ENCODE peak calls at places on chromosomes 13 and 19, in seven cellular contexts. T is stomach, Q is aorta, Y is ovary, J is mucosa of descending colon, N is IMR-90, M is PC-9. D is an unnamed sample. For H3K36me3, the result is how much of the 10 kb centered on the place peaks cover.

GRCh38 chr19:14366529-14366928 is 14.7 kb upstream of the ADGRE5 start:
- DNase-seq in T (peak), Q (peak), Y (no peak), J (peak), N (peak), M (peak), D (peak)

GRCh38 chr19:13579388-13580060 is 73.2 kb upstream of the CACNA1A start:
- DNase-seq in T (no peak), Q (no peak), Y (no peak), J (no peak), N (peak), M (no peak), D (no peak)

GRCh38 chr19:3734310-3734600 is 26.1 kb downstream of the TJP3 start:
- DNase-seq in T (no peak), Q (no peak), Y (no peak), J (no peak), N (no peak), M (no peak), D (no peak)

GRCh38 chr19:20278342-20278741 is 111.3 kb downstream of the ZNF486 start:
- DNase-seq in T (peak), Q (no peak), Y (no peak), J (no peak), N (no peak), M (peak), D (peak)

GRCh38 chr13:28449826-28450773 is 44.8 kb downstream of the FLT1 start:
- DNase-seq in T (no peak), Q (no peak), Y (no peak), J (no peak), N (no peak), M (no peak), D (no peak)

GRCh38 chr13:44237276-44237767 is 136.3 kb upstream of the SERP2 start:
- DNase-seq in T (no peak), Q (peak), Y (peak), J (peak), N (peak), M (peak), D (no peak)

GRCh38 chr19:39246951-39247669 is 1.5 kb downstream of the IFNL4 start:
- DNase-seq in T (no peak), Q (no peak), Y (no peak), J (peak), N (no peak), M (no peak), D (peak)

GRCh38 chr13:93388701-93389100 is 162.1 kb downstream of the GPC6 start:
- DNase-seq in T (no peak), Q (no peak), Y (no peak), J (no peak), N (peak), M (no peak), D (no peak)

GRCh38 chr13:32940601-32941000 is 75.6 kb upstream of the KL start:
- DNase-seq in T (no peak), Q (no peak), Y (no peak), J (peak), N (peak), M (no peak), D (no peak)

GRCh38 chr13:39244561-39245230 is 206.4 kb downstream of the NHLRC3 start:
- DNase-seq in T (no peak), Q (no peak), Y (no peak), J (no peak), N (no peak), M (no peak), D (no peak)

GRCh38 chr19:29966594-29967249 is 24.7 kb downstream of the URI1 start:
- DNase-seq in T (no peak), Q (no peak), Y (no peak), J (no peak), N (peak), M (no peak), D (no peak)

GRCh38 chr13:111855786-111856185 is 211.2 kb upstream of the SOX1 start:
- DNase-seq in T (no peak), Q (no peak), Y (no peak), J (no peak), N (no peak), M (no peak), D (no peak)

GRCh38 chr13:104648291-104648690 is 1582.1 kb upstream of the SLC10A2 start:
- DNase-seq in T (no peak), Q (no peak), Y (no peak), J (no peak), N (no peak), M (no peak), D (no peak)

GRCh38 chr19:14031719-14032480 is at the start of gene IL27RA:
- DNase-seq in T (peak), Q (peak), Y (no peak), J (peak), N (peak), M (peak), D (peak)

GRCh38 chr13:45522571-45522970 is 57.8 kb downstream of the COG3 start:
- DNase-seq in T (no peak), Q (no peak), Y (no peak), J (no peak), N (peak), M (no peak), D (no peak)
- H3K36me3 ChIP-seq in T (half or more), Q (under half), Y (under half), J (under half), N (under half), M (half or more), D (under half)

DNA sequence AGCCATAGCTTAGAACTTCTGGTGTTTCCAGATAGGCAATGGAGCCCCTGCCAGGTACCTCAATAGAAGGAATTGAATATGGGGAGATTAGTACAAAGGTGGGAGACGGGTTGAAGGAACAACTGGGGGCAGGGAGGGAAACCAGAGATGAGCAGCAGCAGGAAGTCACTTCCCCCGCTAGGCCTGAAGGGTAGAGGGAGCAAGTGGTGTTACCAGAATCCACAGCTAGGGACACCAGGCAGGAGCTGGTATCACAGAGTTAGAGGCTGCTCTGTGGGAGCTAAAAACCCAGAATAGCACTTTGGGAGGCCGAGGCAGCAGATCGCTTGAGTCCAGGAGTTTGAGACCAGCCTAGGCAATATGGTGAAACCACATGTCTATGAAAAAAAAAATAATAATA is 15.3 kb upstream of the HNRNPUL1 start:
- DNase-seq in T (no peak), Q (no peak), Y (no peak), J (no peak), N (no peak), M (no peak), D (no peak)
- H3K36me3 ChIP-seq in T (half or more), Q (under half), Y (under half), J (under half), N (half or more), M (under half), D (under half)

GRCh38 chr13:98462241-98462882 is 114.5 kb downstream of the STK24 start:
- DNase-seq in T (no peak), Q (no peak), Y (no peak), J (no peak), N (no peak), M (no peak), D (no peak)
- H3K36me3 ChIP-seq in T (half or more), Q (under half), Y (under half), J (under half), N (half or more), M (under half), D (under half)

DNA sequence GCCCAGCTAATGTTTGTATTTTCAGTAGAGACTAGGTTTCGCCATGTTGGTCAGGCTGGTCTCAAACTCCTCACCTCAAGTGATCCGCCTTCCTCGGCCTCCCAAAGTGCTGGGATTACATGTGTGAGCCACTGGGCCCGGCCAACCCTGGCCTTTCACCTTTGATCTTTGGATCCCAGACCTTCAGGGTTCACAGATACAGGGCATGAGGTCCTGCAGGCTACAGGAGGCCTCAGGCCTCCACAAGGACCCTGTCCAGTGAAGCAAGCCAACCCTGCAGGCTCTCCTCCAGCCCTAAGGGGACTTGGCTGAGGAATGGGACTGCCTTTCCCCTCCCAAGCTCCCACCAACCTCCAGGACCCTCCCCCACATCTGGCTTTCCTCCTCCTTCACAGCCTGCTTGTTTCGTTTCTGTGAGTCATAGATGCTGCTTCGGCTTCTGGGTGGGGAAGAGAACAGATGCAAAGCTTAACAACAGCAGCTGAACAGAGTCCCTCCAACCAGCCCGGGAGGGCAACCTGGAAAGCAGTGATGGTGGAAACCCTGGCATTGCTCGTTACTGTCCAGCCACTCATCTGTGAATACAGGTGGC is 11.8 kb downstream of the ARHGEF18 start:
- DNase-seq in T (no peak), Q (no peak), Y (no peak), J (no peak), N (peak), M (no peak), D (no peak)
- H3K36me3 ChIP-seq in T (under half), Q (under half), Y (under half), J (under half), N (under half), M (under half), D (under half)

GRCh38 chr13:98192008-98192407 is 14.9 kb upstream of the RNF113B start:
- DNase-seq in T (no peak), Q (no peak), Y (no peak), J (no peak), N (no peak), M (no peak), D (no peak)
- H3K36me3 ChIP-seq in T (under half), Q (under half), Y (under half), J (under half), N (under half), M (under half), D (under half)

GRCh38 chr13:41365636-41366035 is 54.6 kb downstream of the NAA16 start:
- DNase-seq in T (no peak), Q (no peak), Y (no peak), J (no peak), N (peak), M (no peak), D (no peak)

GRCh38 chr13:41370736-41371135 is 59.7 kb downstream of the NAA16 start:
- DNase-seq in T (no peak), Q (no peak), Y (no peak), J (peak), N (no peak), M (no peak), D (no peak)
- H3K36me3 ChIP-seq in T (half or more), Q (under half), Y (under half), J (under half), N (under half), M (under half), D (under half)

GRCh38 chr19:7961930-7962626 is 18.6 kb upstream of the TIMM44 start:
- DNase-seq in T (no peak), Q (no peak), Y (no peak), J (no peak), N (no peak), M (no peak), D (no peak)
- H3K36me3 ChIP-seq in T (half or more), Q (under half), Y (under half), J (under half), N (half or more), M (under half), D (under half)

DNA sequence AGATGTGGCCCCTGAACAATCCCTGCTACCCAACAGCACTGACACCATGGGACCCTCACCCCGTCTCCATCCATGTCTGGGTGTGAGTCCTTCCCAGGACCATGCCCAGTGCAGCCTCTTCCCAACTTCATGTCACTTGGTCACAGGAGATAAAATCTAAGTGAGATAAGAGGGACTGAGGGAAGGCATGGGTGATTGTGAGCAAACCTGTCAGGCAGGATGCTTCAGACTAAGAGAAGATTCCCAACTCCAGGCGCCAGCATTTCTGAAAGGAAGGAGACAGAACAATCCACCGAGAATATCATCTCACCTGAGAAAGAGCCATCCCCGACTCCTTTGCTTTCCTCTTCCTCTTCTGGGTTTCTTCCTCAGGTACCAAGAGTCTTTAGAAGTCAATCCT is 7.5 kb downstream of the ZNF320 start:
- DNase-seq in T (no peak), Q (no peak), Y (no peak), J (no peak), N (no peak), M (no peak), D (no peak)
- H3K36me3 ChIP-seq in T (half or more), Q (under half), Y (under half), J (under half), N (under half), M (half or more), D (under half)

GRCh38 chr13:113819731-113820715 is 43.9 kb downstream of the GAS6 start:
- DNase-seq in T (no peak), Q (no peak), Y (no peak), J (no peak), N (no peak), M (no peak), D (no peak)
- H3K36me3 ChIP-seq in T (half or more), Q (under half), Y (under half), J (under half), N (under half), M (under half), D (under half)